ENCODE peak calls at places on chromosome 12, in seven cellular contexts. One of them, this sample, is unnamed.

GRCh38 chr12:113273053-113273725 is 51.9 kb downstream of the TPCN1 start:
- DNase-seq in HepG2: no peak
- DNase-seq in HCT116: no peak
- DNase-seq in H1: no peak
- DNase-seq in K562: no peak
- DNase-seq in SK-N-SH: no peak
- DNase-seq in GM23338: peak; percentile 22
- DNase-seq in this sample: no peak

GRCh38 chr12:126607867-126608266 is 1542.6 kb downstream of the AACS start:
- DNase-seq in HepG2: no peak
- DNase-seq in HCT116: no peak
- DNase-seq in H1: no peak
- DNase-seq in K562: no peak
- DNase-seq in SK-N-SH: no peak
- DNase-seq in GM23338: no peak
- DNase-seq in this sample: no peak

GRCh38 chr12:78494911-78495310 is 369.7 kb upstream of the SYT1 start:
- DNase-seq in HepG2: no peak
- DNase-seq in HCT116: no peak
- DNase-seq in H1: no peak
- DNase-seq in K562: no peak
- DNase-seq in SK-N-SH: no peak
- DNase-seq in GM23338: no peak
- DNase-seq in this sample: no peak

GRCh38 chr12:95637010-95637409 is 85.7 kb upstream of the USP44 start:
- DNase-seq in HepG2: no peak
- DNase-seq in HCT116: no peak
- DNase-seq in H1: no peak
- DNase-seq in K562: no peak
- DNase-seq in SK-N-SH: no peak
- DNase-seq in GM23338: no peak
- DNase-seq in this sample: no peak

GRCh38 chr12:131085816-131086591 is 132.3 kb downstream of the ADGRD1 start:
- DNase-seq in HepG2: no peak
- DNase-seq in HCT116: no peak
- DNase-seq in H1: no peak
- DNase-seq in K562: no peak
- DNase-seq in SK-N-SH: no peak
- DNase-seq in GM23338: no peak
- DNase-seq in this sample: no peak

GRCh38 chr12:124921200-124922008 is 7.0 kb upstream of the UBC start:
- DNase-seq in HepG2: peak; percentile 65
- DNase-seq in HCT116: no peak
- DNase-seq in H1: no peak
- DNase-seq in K562: peak; percentile 82
- DNase-seq in SK-N-SH: peak; percentile 41
- DNase-seq in GM23338: peak; percentile 76
- DNase-seq in this sample: peak; percentile 72

GRCh38 chr12:100356646-100357223 is at the start of gene SLC17A8:
- DNase-seq in HepG2: no peak
- DNase-seq in HCT116: no peak
- DNase-seq in H1: peak; percentile 13
- DNase-seq in K562: no peak
- DNase-seq in SK-N-SH: peak; percentile 34
- DNase-seq in GM23338: peak; percentile 77
- DNase-seq in this sample: no peak

GRCh38 chr12:88922816-88923215 is 342.5 kb upstream of the KITLG start:
- DNase-seq in HepG2: no peak
- DNase-seq in HCT116: no peak
- DNase-seq in H1: no peak
- DNase-seq in K562: no peak
- DNase-seq in SK-N-SH: no peak
- DNase-seq in GM23338: no peak
- DNase-seq in this sample: no peak

GRCh38 chr12:65168606-65169310 is 625 bp upstream of the LEMD3 start:
- DNase-seq in HepG2: no peak
- DNase-seq in HCT116: no peak
- DNase-seq in H1: no peak
- DNase-seq in K562: no peak
- DNase-seq in SK-N-SH: no peak
- DNase-seq in GM23338: no peak
- DNase-seq in this sample: no peak

GRCh38 chr12:65164774-65165173 is 4.6 kb upstream of the LEMD3 start:
- DNase-seq in HepG2: no peak
- DNase-seq in HCT116: no peak
- DNase-seq in H1: no peak
- DNase-seq in K562: no peak
- DNase-seq in SK-N-SH: no peak
- DNase-seq in GM23338: no peak
- DNase-seq in this sample: no peak

GRCh38 chr12:65164244-65164643 is 5.1 kb upstream of the LEMD3 start:
- DNase-seq in HepG2: no peak
- DNase-seq in HCT116: no peak
- DNase-seq in H1: no peak
- DNase-seq in K562: no peak
- DNase-seq in SK-N-SH: no peak
- DNase-seq in GM23338: no peak
- DNase-seq in this sample: no peak

GRCh38 chr12:65162609-65163008 is 6.8 kb upstream of the LEMD3 start:
- DNase-seq in HepG2: no peak
- DNase-seq in HCT116: no peak
- DNase-seq in H1: no peak
- DNase-seq in K562: no peak
- DNase-seq in SK-N-SH: no peak
- DNase-seq in GM23338: no peak
- DNase-seq in this sample: no peak

DNA sequence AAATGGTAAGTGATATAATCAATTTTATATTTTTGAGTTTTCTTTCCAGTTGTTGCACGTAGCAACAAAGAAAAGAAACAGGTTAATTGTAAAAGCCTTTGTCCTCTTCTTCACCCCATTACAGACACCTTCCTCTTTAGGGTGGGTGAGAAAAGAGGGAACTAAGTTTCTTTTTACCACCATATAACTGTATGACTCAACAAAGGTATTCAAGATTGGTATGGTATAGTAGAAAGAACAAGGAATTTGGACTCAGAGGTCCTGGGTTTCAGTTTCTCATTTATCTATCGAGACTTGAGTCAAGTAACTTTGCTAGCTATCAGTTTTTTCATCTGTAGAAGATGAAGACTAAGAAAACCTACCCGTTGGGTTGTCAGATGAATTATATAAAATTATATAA is 5.6 kb upstream of the LEMD3 start:
- DNase-seq in HepG2: no peak
- DNase-seq in HCT116: no peak
- DNase-seq in H1: no peak
- DNase-seq in K562: no peak
- DNase-seq in SK-N-SH: no peak
- DNase-seq in GM23338: no peak
- DNase-seq in this sample: no peak
- H3K4me2 ChIP-seq in HepG2: no peak overlapping the region
- H3K4me2 ChIP-seq in HCT116: no peak overlapping the region
- H3K4me2 ChIP-seq in H1: no peak overlapping the region
- H3K4me2 ChIP-seq in K562: no peak overlapping the region
- H3K4me2 ChIP-seq in SK-N-SH: no peak overlapping the region
- H3K4me2 ChIP-seq in GM23338: no peak overlapping the region
- H3K4me2 ChIP-seq in this sample: no peak overlapping the region

GRCh38 chr12:110270125-110270962 is 10.7 kb upstream of the ATP2A2 start:
- DNase-seq in HepG2: peak; percentile 95
- DNase-seq in HCT116: no peak
- DNase-seq in H1: no peak
- DNase-seq in K562: peak; percentile 90
- DNase-seq in SK-N-SH: peak; percentile 64
- DNase-seq in GM23338: no peak
- DNase-seq in this sample: no peak
- TF ChIP-seq POLR2AphosphoS5 in HepG2: no peak
- TF ChIP-seq POLR2AphosphoS5 in HCT116: no peak
- TF ChIP-seq POLR2AphosphoS5 in H1: no peak
- TF ChIP-seq POLR2AphosphoS5 in K562: no peak
- TF ChIP-seq POLR2AphosphoS5 in SK-N-SH: no peak
- TF ChIP-seq POLR2AphosphoS5 in GM23338: no peak
- TF ChIP-seq POLR2AphosphoS5 in this sample: no peak

GRCh38 chr12:13339091-13339490 is 142.6 kb downstream of the EMP1 start:
- DNase-seq in HepG2: no peak
- DNase-seq in HCT116: no peak
- DNase-seq in H1: no peak
- DNase-seq in K562: no peak
- DNase-seq in SK-N-SH: no peak
- DNase-seq in GM23338: no peak
- DNase-seq in this sample: no peak
- H3K27me3 ChIP-seq in HepG2: no peaks in the 10 kb centered on the region
- H3K27me3 ChIP-seq in HCT116: no peaks in the 10 kb centered on the region
- H3K27me3 ChIP-seq in H1: peaks cover 5% of the 10 kb centered on the region
- H3K27me3 ChIP-seq in K562: no peaks in the 10 kb centered on the region
- H3K27me3 ChIP-seq in SK-N-SH: no peaks in the 10 kb centered on the region
- H3K27me3 ChIP-seq in GM23338: no peaks in the 10 kb centered on the region
- H3K27me3 ChIP-seq in this sample: no peaks in the 10 kb centered on the region

GRCh38 chr12:69555461-69555860 is 29.8 kb upstream of the CCT2 start:
- DNase-seq in HepG2: no peak
- DNase-seq in HCT116: no peak
- DNase-seq in H1: no peak
- DNase-seq in K562: no peak
- DNase-seq in SK-N-SH: no peak
- DNase-seq in GM23338: no peak
- DNase-seq in this sample: no peak
- H3K4me2 ChIP-seq in HepG2: no peak overlapping the region
- H3K4me2 ChIP-seq in HCT116: peak overlapping the region; percentile 28
- H3K4me2 ChIP-seq in H1: no peak overlapping the region
- H3K4me2 ChIP-seq in K562: no peak overlapping the region
- H3K4me2 ChIP-seq in SK-N-SH: no peak overlapping the region
- H3K4me2 ChIP-seq in GM23338: no peak overlapping the region
- H3K4me2 ChIP-seq in this sample: no peak overlapping the region

DNA sequence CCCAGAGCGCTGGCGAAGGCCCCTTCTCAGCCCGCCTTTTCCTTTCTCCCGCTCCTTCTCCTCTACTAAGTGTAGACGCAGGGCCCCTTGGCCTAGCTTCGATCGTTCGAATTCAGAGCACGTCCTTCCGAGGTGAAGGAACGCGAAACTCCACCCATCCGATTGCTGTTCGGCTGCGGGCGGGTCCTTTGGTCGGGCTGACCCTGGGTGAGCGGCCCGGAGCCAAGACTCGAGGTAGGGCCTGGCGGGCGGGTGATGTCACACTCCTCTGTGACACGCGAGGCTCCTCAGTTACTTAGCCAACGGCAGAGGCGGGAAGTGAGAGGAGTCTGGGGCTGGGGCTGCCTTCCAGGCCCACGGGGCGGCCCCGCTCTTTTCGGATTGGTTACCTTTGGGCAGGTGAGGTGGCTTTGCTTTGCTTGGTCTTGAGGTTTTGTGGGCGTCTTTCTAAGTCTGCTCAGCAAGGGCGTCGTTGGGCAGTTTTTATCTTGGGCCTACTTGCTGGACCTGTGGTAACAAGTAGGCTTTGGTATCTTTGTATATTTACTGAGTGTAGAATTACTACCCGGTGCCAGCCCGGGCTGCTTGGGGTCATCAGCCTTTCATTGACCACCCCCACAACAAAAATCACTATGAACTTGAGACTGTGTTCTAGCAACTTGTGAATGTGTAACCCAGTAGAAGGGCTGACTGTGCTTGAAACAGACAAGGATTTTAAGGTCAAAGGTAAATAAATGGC is 694 bp downstream of the TMBIM6 start:
- DNase-seq in HepG2: peak; percentile 88
- DNase-seq in HCT116: peak; percentile 59
- DNase-seq in H1: peak; percentile 27
- DNase-seq in K562: peak; percentile 92
- DNase-seq in SK-N-SH: peak; percentile 67
- DNase-seq in GM23338: peak; percentile 91
- DNase-seq in this sample: peak; percentile 84
- TF ChIP-seq POLR2AphosphoS5 in HepG2: no peak
- TF ChIP-seq POLR2AphosphoS5 in HCT116: no peak
- TF ChIP-seq POLR2AphosphoS5 in H1: no peak
- TF ChIP-seq POLR2AphosphoS5 in K562: peak; percentile 45
- TF ChIP-seq POLR2AphosphoS5 in SK-N-SH: no peak
- TF ChIP-seq POLR2AphosphoS5 in GM23338: no peak
- TF ChIP-seq POLR2AphosphoS5 in this sample: no peak

GRCh38 chr12:54018608-54018984 is 9.6 kb upstream of the HOXC6 start:
- DNase-seq in HepG2: no peak
- DNase-seq in HCT116: no peak
- DNase-seq in H1: no peak
- DNase-seq in K562: peak; percentile 77
- DNase-seq in SK-N-SH: peak; percentile 66
- DNase-seq in GM23338: peak; percentile 70
- DNase-seq in this sample: no peak
- H3K27me3 ChIP-seq in HepG2: peaks cover 4% of the 10 kb centered on the region
- H3K27me3 ChIP-seq in HCT116: no peaks in the 10 kb centered on the region
- H3K27me3 ChIP-seq in H1: peaks cover 100% of the 10 kb centered on the region
- H3K27me3 ChIP-seq in K562: no peaks in the 10 kb centered on the region
- H3K27me3 ChIP-seq in SK-N-SH: no peaks in the 10 kb centered on the region
- H3K27me3 ChIP-seq in GM23338: peaks cover 100% of the 10 kb centered on the region
- H3K27me3 ChIP-seq in this sample: peaks cover 84% of the 10 kb centered on the region

DNA sequence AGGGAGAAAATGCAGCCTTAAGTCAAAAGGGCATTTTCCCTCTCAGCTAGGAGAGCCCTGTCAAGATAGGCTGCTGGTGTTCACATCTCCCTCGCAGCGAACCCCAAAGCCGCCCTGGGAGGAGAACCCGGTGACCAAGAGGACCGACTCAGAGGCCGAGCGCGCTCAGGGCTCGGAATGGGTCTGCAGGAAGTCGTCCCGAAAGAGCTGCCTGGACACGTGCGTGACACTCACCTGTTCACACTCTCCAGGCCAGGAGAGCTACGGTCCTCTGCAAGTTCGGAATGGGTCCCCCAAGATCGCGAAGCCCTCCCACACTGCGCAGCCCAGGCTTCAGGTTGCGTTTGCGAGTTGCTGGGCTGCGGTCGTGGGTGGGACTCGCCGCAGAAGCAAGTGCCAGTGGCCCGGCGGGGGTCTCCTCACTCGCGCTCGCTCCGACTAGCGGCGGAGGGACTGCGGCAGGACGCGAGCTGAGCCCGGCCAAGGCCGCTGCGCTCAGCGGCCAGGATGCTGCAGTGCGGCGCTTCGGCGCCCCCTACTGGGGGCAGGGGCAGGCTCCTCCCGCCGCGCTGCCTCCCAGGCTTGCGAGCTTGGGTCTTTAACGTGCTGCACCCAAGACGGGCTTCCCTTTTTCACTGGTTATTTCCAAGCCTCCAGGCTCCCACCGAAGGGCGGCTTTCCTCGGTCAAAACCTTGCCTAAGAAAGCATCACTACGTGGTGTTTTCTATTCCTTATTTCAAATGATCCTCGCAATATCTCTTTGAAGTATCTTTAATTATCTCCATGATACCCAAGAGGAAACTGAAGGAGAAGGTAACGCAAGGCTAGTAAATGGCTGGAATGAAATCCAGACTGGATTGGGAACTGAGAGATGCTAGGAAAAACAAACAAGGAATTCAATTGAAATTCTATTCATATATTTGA is at the start of gene RERG:
- DNase-seq in HepG2: peak; percentile 44
- DNase-seq in HCT116: peak; percentile 36
- DNase-seq in H1: peak; percentile 67
- DNase-seq in K562: peak; percentile 20
- DNase-seq in SK-N-SH: peak; percentile 88
- DNase-seq in GM23338: peak; percentile 89
- DNase-seq in this sample: peak; percentile 78
- H3K4me2 ChIP-seq in HepG2: peak within 1 kb of the TSS; percentile 70
- H3K4me2 ChIP-seq in HCT116: peak within 1 kb of the TSS; percentile 55
- H3K4me2 ChIP-seq in H1: peak within 1 kb of the TSS; percentile 78
- H3K4me2 ChIP-seq in K562: no peak within 1 kb of the TSS
- H3K4me2 ChIP-seq in SK-N-SH: peak within 1 kb of the TSS; percentile 91
- H3K4me2 ChIP-seq in GM23338: peak within 1 kb of the TSS; percentile 79
- H3K4me2 ChIP-seq in this sample: peak within 1 kb of the TSS; percentile 33